ENCODE peak calls at places on chromosomes 12 and 14, in five cellular contexts. One of them, this sample, is unnamed.

GRCh38 chr14:96920820-96921219 is 123.6 kb downstream of the VRK1 start:
- DNase-seq in A549: no peak
- DNase-seq in stomach: no peak
- DNase-seq in testis: no peak
- DNase-seq in sigmoid colon: no peak
- DNase-seq in this sample: no peak

GRCh38 chr12:66756631-66757030 is 77.8 kb upstream of the GRIP1 start:
- DNase-seq in A549: no peak
- DNase-seq in stomach: no peak
- DNase-seq in testis: no peak
- DNase-seq in sigmoid colon: no peak
- DNase-seq in this sample: no peak

GRCh38 chr14:68181395-68182326 is 362.1 kb downstream of the RAD51B start:
- DNase-seq in A549: peak; percentile 46
- DNase-seq in stomach: no peak
- DNase-seq in testis: no peak
- DNase-seq in sigmoid colon: no peak
- DNase-seq in this sample: no peak

GRCh38 chr14:35215110-35215872 is 76.9 kb upstream of the PSMA6 start:
- DNase-seq in A549: peak; percentile 69
- DNase-seq in stomach: no peak
- DNase-seq in testis: no peak
- DNase-seq in sigmoid colon: no peak
- DNase-seq in this sample: no peak

GRCh38 chr12:108610856-108611605 is 13.1 kb upstream of the TMEM119 start:
- DNase-seq in A549: no peak
- DNase-seq in stomach: no peak
- DNase-seq in testis: no peak
- DNase-seq in sigmoid colon: no peak
- DNase-seq in this sample: no peak

GRCh38 chr14:36513451-36514277 is 6.4 kb downstream of the NKX2-1 start:
- DNase-seq in A549: no peak
- DNase-seq in stomach: no peak
- DNase-seq in testis: no peak
- DNase-seq in sigmoid colon: no peak
- DNase-seq in this sample: no peak

GRCh38 chr12:89707623-89707991 is 1.0 kb downstream of the ATP2B1 start:
- DNase-seq in A549: no peak
- DNase-seq in stomach: no peak
- DNase-seq in testis: no peak
- DNase-seq in sigmoid colon: no peak
- DNase-seq in this sample: no peak

GRCh38 chr12:143964-144649 is 69.8 kb downstream of the SLC6A12 start:
- DNase-seq in A549: no peak
- DNase-seq in stomach: peak; percentile 60
- DNase-seq in testis: no peak
- DNase-seq in sigmoid colon: no peak
- DNase-seq in this sample: no peak

GRCh38 chr14:100827751-100828447 is 2.0 kb downstream of the MEG3 start:
- DNase-seq in A549: no peak
- DNase-seq in stomach: no peak
- DNase-seq in testis: peak; percentile 74
- DNase-seq in sigmoid colon: no peak
- DNase-seq in this sample: no peak

GRCh38 chr14:50985816-50986396 is 41.6 kb upstream of the PYGL start:
- DNase-seq in A549: no peak
- DNase-seq in stomach: no peak
- DNase-seq in testis: no peak
- DNase-seq in sigmoid colon: no peak
- DNase-seq in this sample: no peak

GRCh38 chr14:70052990-70053389 is 135.8 kb downstream of the SLC8A3 start:
- DNase-seq in A549: peak; percentile 23
- DNase-seq in stomach: no peak
- DNase-seq in testis: peak; percentile 63
- DNase-seq in sigmoid colon: no peak
- DNase-seq in this sample: no peak

GRCh38 chr14:31895206-31895605 is 181.9 kb upstream of the ARHGAP5 start:
- DNase-seq in A549: no peak
- DNase-seq in stomach: no peak
- DNase-seq in testis: no peak
- DNase-seq in sigmoid colon: no peak
- DNase-seq in this sample: no peak

GRCh38 chr14:65170768-65171251 is 68.5 kb upstream of the MAX start:
- DNase-seq in A549: peak; percentile 57
- DNase-seq in stomach: no peak
- DNase-seq in testis: peak; percentile 51
- DNase-seq in sigmoid colon: no peak
- DNase-seq in this sample: no peak

GRCh38 chr12:110901401-110901800 is 19.0 kb downstream of the MYL2 start:
- DNase-seq in A549: no peak
- DNase-seq in stomach: no peak
- DNase-seq in testis: no peak
- DNase-seq in sigmoid colon: no peak
- DNase-seq in this sample: no peak

GRCh38 chr12:56261503-56262230 is 3.5 kb upstream of the ANKRD52 start:
- DNase-seq in A549: peak; percentile 95
- DNase-seq in stomach: no peak
- DNase-seq in testis: no peak
- DNase-seq in sigmoid colon: no peak
- DNase-seq in this sample: no peak

GRCh38 chr14:71432334-71432733 is 499.9 kb upstream of the RGS6 start:
- DNase-seq in A549: no peak
- DNase-seq in stomach: no peak
- DNase-seq in testis: no peak
- DNase-seq in sigmoid colon: no peak
- DNase-seq in this sample: no peak

GRCh38 chr14:68219407-68219806 is 399.8 kb downstream of the RAD51B start:
- DNase-seq in A549: no peak
- DNase-seq in stomach: no peak
- DNase-seq in testis: no peak
- DNase-seq in sigmoid colon: no peak
- DNase-seq in this sample: no peak

GRCh38 chr12:6507102-6507998 is 13.4 kb downstream of the NCAPD2 start:
- DNase-seq in A549: no peak
- DNase-seq in stomach: no peak
- DNase-seq in testis: no peak
- DNase-seq in sigmoid colon: no peak
- DNase-seq in this sample: no peak

GRCh38 chr12:18990866-18991265 is 138.7 kb upstream of the PLEKHA5 start:
- DNase-seq in A549: no peak
- DNase-seq in stomach: no peak
- DNase-seq in testis: no peak
- DNase-seq in sigmoid colon: no peak
- DNase-seq in this sample: no peak

GRCh38 chr12:106392746-106393145 is 35.2 kb downstream of the POLR3B start:
- DNase-seq in A549: no peak
- DNase-seq in stomach: no peak
- DNase-seq in testis: no peak
- DNase-seq in sigmoid colon: no peak
- DNase-seq in this sample: no peak

GRCh38 chr12:53051881-53052412 is 2.1 kb downstream of the TNS2 start:
- DNase-seq in A549: no peak
- DNase-seq in stomach: no peak
- DNase-seq in testis: no peak
- DNase-seq in sigmoid colon: peak; percentile 72
- DNase-seq in this sample: no peak

GRCh38 chr12:58847876-58848600 is 72.3 kb downstream of the LRIG3 start:
- DNase-seq in A549: no peak
- DNase-seq in stomach: no peak
- DNase-seq in testis: no peak
- DNase-seq in sigmoid colon: no peak
- DNase-seq in this sample: no peak

GRCh38 chr12:22459872-22460490 is 84.4 kb downstream of the C2CD5 start:
- DNase-seq in A549: peak; percentile 64
- DNase-seq in stomach: no peak
- DNase-seq in testis: no peak
- DNase-seq in sigmoid colon: no peak
- DNase-seq in this sample: no peak

GRCh38 chr12:118603610-118604361 is 227.4 kb downstream of the SUDS3 start:
- DNase-seq in A549: no peak
- DNase-seq in stomach: no peak
- DNase-seq in testis: no peak
- DNase-seq in sigmoid colon: no peak
- DNase-seq in this sample: no peak

GRCh38 chr12:129257526-129257925 is 404.2 kb downstream of the GLT1D1 start:
- DNase-seq in A549: no peak
- DNase-seq in stomach: no peak
- DNase-seq in testis: no peak
- DNase-seq in sigmoid colon: no peak
- DNase-seq in this sample: no peak

GRCh38 chr14:97138801-97139200 is 341.6 kb downstream of the VRK1 start:
- DNase-seq in A549: no peak
- DNase-seq in stomach: no peak
- DNase-seq in testis: no peak
- DNase-seq in sigmoid colon: no peak
- DNase-seq in this sample: no peak

DNA sequence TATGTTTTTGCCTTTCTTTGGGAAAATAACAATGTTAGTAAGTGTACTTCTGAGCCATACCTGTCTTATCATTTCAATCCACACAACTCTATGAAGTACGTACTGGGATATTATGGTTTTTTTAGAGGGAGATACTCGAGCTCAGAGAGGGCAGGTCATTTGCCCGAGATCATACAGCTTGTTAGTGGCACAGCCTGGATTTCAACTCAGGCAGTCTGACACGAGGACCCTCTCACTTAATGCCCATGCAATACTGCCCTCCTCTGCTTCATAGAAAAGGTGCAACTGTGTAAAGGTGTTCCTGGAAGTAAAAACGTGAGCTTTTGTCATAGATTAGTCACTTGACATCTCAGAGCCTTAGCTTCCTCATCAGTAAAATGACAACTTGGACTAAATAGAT is 128.0 kb downstream of the NDUFA12 start:
- DNase-seq in A549: peak; percentile 69
- DNase-seq in stomach: no peak
- DNase-seq in testis: no peak
- DNase-seq in sigmoid colon: no peak
- DNase-seq in this sample: no peak
- TF ChIP-seq CTCF in A549: peak; percentile 43
- TF ChIP-seq CTCF in stomach: no peak
- TF ChIP-seq CTCF in testis: no peak
- TF ChIP-seq CTCF in sigmoid colon: no peak
- TF ChIP-seq CTCF in this sample: no peak

DNA sequence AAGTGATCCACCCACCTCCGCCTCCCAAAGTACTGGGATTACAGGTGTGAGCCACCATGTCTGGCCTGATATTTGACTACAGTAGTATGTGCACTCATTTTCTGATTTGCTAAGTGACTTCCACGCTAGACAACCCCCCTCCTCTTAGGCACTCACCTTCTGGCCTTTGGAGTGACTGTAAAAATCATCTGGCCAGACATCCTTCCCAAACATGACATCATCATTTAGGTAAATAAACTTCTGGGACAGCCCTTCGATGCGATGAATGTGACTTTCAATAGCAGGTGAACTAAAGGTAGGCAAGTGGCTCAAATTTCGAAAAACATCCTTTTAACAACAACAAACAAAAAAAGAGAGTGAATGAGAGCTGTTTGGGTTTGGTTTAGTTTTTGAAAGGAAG is 30.6 kb upstream of the SYCP3 start:
- DNase-seq in A549: no peak
- DNase-seq in stomach: no peak
- DNase-seq in testis: no peak
- DNase-seq in sigmoid colon: no peak
- DNase-seq in this sample: no peak
- TF ChIP-seq POLR2A in A549: no peak
- TF ChIP-seq POLR2A in stomach: no peak
- TF ChIP-seq POLR2A in testis: no peak
- TF ChIP-seq POLR2A in sigmoid colon: no peak
- TF ChIP-seq POLR2A in this sample: no peak

DNA sequence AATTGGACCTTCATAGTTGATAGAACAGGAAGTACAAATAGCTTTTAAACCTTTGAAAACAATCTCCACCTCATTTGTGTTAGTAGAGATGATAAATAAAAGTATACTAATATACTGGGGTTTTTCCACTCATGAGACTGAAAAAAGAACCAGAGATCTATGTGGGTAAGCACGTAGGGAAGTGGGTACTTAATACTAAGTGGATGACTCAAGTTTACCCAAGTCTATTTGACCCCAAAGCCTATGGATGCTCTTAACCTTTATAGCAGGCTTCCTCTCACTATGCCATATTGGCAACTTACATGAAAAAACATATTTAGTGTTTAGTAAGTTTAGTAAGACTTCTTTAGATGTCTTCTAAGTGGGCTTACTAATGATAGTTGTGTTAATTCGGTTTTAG is 49.2 kb upstream of the CHPT1 start:
- DNase-seq in A549: no peak
- DNase-seq in stomach: no peak
- DNase-seq in testis: no peak
- DNase-seq in sigmoid colon: no peak
- DNase-seq in this sample: no peak
- TF ChIP-seq CTCF in A549: no peak
- TF ChIP-seq CTCF in stomach: no peak
- TF ChIP-seq CTCF in testis: no peak
- TF ChIP-seq CTCF in sigmoid colon: no peak
- TF ChIP-seq CTCF in this sample: no peak

GRCh38 chr14:102140750-102141145 is 1.1 kb downstream of the WDR20 start:
- DNase-seq in A549: no peak
- DNase-seq in stomach: no peak
- DNase-seq in testis: no peak
- DNase-seq in sigmoid colon: no peak
- DNase-seq in this sample: no peak

GRCh38 chr14:102138535-102138934 is 1.2 kb upstream of the WDR20 start:
- DNase-seq in A549: no peak
- DNase-seq in stomach: no peak
- DNase-seq in testis: no peak
- DNase-seq in sigmoid colon: no peak
- DNase-seq in this sample: no peak

GRCh38 chr14:102138935-102139247 is 806 bp upstream of the WDR20 start:
- DNase-seq in A549: no peak
- DNase-seq in stomach: no peak
- DNase-seq in testis: no peak
- DNase-seq in sigmoid colon: no peak
- DNase-seq in this sample: no peak

GRCh38 chr14:102140027-102140749 is 491 bp downstream of the WDR20 start:
- DNase-seq in A549: peak; percentile 16
- DNase-seq in stomach: peak; percentile 41
- DNase-seq in testis: peak; percentile 55
- DNase-seq in sigmoid colon: peak; percentile 68
- DNase-seq in this sample: no peak

DNA sequence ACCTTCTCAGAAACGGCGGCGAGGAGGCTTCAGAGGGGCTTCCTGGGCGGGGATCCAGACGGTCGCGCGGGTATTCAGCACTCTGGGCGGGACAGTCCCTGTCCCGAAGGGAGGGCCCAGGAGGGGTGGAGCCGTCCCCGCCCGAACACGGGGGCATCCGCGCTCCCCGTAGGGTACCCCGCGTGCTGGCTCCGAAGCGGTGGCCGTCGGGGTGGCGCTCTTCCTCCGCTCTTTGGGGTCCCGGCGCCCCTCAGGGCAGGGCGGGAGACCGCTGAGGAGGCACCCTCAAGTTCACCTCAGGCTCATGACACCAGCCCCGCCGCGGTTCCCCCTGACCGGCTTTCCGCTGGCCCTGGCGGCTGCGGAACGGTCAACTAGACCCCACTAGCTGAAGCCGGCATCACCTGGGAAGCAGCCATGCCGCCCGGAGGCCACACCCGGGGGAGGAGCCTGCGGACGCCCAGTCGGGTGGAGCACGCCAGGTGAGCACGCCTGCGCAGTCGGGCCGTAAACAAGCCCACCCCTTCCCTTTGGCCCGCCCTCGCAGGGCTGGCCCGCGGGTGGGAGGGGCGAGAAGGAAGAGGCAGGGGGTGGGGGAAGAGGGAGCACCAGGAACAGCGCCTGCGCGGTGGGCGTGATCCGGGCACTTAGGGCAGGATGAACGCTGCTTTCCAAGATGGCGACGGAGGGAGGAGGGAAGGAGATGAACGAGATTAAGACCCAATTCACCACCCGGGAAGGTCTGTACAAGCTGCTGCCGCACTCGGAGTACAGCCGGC is at the start of gene WDR20:
- DNase-seq in A549: peak; percentile 98
- DNase-seq in stomach: peak; percentile 99
- DNase-seq in testis: peak; percentile 99
- DNase-seq in sigmoid colon: peak; percentile 98
- DNase-seq in this sample: peak; percentile 98
- TF ChIP-seq POLR2A in A549: peak; percentile 76
- TF ChIP-seq POLR2A in stomach: no peak
- TF ChIP-seq POLR2A in testis: peak; percentile 75
- TF ChIP-seq POLR2A in sigmoid colon: no peak
- TF ChIP-seq POLR2A in this sample: peak; percentile 57